ENCODE peak calls at places on chromosomes 11 and 22, in four cellular contexts. E is colonic mucosa, I is body of pancreas, J is PC-9. Q is an unnamed sample. For H3K4me1, the result is how much of the 10 kb centered on the place peaks cover.

GRCh38 chr11:111604392-111605009 is 2.3 kb downstream of the SIK2 start:
- DNase-seq in E (no peak), I (no peak), J (peak), Q (no peak)

GRCh38 chr22:32204856-32205722 is at the start of gene RFPL2:
- DNase-seq in E (no peak), I (peak), J (no peak), Q (peak)

GRCh38 chr22:41481131-41481830 is 12.4 kb downstream of the ACO2 start:
- DNase-seq in E (no peak), I (no peak), J (no peak), Q (no peak)

GRCh38 chr22:24486501-24486921 is 8.6 kb upstream of the UPB1 start:
- DNase-seq in E (no peak), I (no peak), J (peak), Q (peak)

GRCh38 chr11:57444362-57445074 is 15.8 kb upstream of the RTN4RL2 start:
- DNase-seq in E (peak), I (no peak), J (peak), Q (peak)

GRCh38 chr11:12075822-12076821 is 34.3 kb upstream of the MICAL2 start:
- DNase-seq in E (no peak), I (peak), J (no peak), Q (peak)

GRCh38 chr11:45332486-45332934 is 46.4 kb upstream of the SYT13 start:
- DNase-seq in E (peak), I (peak), J (no peak), Q (no peak)

GRCh38 chr11:57638005-57638760 is 11.5 kb downstream of the YPEL4 start:
- DNase-seq in E (no peak), I (peak), J (no peak), Q (peak)

GRCh38 chr11:77249427-77249826 is 52.1 kb downstream of the GDPD4 start:
- DNase-seq in E (no peak), I (no peak), J (peak), Q (peak)

GRCh38 chr22:36362819-36363377 is 24.9 kb downstream of the MYH9 start:
- DNase-seq in E (no peak), I (no peak), J (no peak), Q (no peak)

GRCh38 chr22:36365020-36365411 is 22.8 kb downstream of the MYH9 start:
- DNase-seq in E (peak), I (peak), J (peak), Q (peak)

GRCh38 chr22:36363378-36363931 is 24.3 kb downstream of the MYH9 start:
- DNase-seq in E (no peak), I (peak), J (peak), Q (no peak)

GRCh38 chr22:36366291-36366708 is 21.5 kb downstream of the MYH9 start:
- DNase-seq in E (no peak), I (no peak), J (peak), Q (peak)

DNA sequence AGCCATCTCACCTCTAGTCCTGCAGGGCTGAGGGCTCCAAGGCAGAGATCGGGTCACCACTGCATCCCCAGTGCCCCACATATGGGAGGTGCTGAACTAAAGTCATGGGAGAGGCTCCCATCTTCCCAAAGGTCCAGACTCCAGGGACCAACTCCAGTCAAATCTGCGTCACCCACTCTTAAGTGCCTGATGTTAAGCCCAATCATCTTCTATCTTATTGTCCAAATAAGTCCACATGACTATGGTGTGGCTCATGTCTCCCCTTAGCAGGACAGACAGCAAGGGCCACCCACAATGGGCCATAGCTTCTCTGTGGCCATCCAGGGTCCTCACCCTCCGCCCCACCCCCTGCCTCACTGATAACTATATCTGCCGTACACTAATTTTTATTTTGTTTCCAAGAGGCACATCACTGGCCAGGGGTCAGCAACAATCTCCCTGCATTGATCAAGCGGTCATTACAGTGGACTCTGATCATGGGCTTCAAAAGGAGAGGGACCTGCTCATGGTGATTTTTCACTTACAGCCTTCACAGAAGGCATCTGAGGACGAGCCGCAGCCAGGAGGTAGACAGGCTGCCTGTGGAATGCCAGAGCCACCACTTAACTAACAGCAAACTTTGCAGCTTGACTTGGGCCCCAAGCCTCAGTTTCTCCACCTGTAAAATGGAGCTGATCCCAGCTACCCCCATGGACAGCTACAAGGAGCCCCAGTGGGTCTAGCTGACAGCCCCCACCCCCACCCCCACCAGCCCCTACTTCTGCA is 23.3 kb downstream of the MYH9 start:
- DNase-seq in E (no peak), I (no peak), J (no peak), Q (no peak)
- H3K4me1 ChIP-seq in E (half or more), I (half or more), J (half or more), Q (half or more)

DNA sequence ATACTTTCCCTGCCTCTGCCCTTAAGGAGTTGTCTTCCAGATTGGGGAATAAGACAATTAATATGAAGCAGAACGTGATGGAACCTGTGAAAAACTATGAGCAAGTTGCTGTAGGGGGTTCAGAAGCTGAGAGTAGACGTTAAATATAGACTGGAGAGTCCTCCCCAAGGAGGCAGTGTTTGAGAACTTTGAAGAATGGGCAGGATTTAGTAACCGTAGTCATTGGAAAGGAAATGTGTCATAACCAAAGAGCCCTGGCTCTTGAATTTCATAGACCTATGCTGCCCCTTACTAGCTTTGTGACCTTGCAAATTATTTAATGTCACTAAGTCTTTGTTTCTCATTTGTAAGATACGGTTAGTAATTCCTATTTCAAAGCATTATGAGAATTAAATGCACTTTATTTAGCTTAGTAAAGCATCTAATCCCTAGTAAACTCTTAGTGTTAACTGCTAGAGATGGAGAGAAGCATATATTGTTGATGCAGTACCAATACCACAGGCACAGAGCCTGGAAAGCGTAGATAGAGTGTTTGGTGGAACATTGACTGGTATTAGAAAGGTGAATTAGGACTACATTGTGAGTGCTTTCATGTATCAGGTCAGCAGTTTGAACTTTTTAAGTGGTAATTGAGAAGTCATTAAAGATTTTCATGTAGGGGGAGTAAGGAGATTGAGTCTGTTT is 54.1 kb downstream of the MCAM start:
- DNase-seq in E (no peak), I (no peak), J (no peak), Q (peak)
- H3K4me1 ChIP-seq in E (under half), I (under half), J (under half), Q (under half)

DNA sequence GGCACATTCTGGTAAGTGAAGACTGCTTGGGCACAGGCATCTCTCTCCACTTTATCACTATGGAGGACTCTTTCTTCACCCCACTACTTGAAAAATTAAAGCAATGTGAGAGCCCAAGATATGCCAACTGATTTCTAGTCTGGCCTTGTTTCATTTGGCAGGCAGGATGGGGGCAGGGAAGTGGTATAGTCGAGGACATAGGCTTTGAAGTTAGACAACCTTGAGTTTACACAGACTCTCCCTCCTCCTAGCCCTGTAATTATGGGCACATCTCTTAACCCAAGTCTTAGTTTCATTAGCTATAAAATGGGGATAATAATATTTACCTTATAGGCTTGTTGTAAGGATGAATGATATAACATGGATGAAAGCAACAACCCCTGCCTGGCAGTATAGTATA is 15.3 kb downstream of the ADM start:
- DNase-seq in E (no peak), I (no peak), J (no peak), Q (no peak)
- H3K4me1 ChIP-seq in E (under half), I (under half), J (under half), Q (under half)

GRCh38 chr11:556857-557256 is 3.7 kb downstream of the LMNTD2 start:
- DNase-seq in E (no peak), I (no peak), J (no peak), Q (no peak)

GRCh38 chr11:557328-558132 is 3.0 kb downstream of the LMNTD2 start:
- DNase-seq in E (no peak), I (no peak), J (no peak), Q (no peak)

GRCh38 chr11:559712-560304 is 730 bp downstream of the LMNTD2 start:
- DNase-seq in E (peak), I (peak), J (no peak), Q (no peak)

GRCh38 chr11:559020-559620 is 1.4 kb downstream of the LMNTD2 start:
- DNase-seq in E (no peak), I (no peak), J (no peak), Q (no peak)

DNA sequence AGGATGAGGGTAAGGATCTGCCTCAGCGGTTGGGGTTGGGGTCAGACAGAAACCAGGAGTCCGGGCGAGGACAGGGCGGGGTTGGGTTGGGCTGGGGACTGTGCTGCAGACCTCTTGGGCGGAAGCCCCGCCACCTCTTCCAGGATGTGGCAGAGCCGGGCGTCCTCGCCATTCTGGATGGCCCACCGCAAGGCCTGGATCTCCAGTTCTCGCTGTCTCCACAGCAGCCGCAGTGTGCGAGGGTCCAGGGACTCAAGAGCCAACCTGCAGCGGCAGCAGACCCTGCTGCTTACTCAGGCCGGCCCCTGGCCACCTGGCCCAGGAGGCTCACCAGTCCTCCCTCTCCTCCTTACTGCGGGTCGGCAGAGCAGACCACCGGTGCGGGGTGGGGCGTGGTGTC is 2.0 kb downstream of the LMNTD2 start:
- DNase-seq in E (no peak), I (no peak), J (no peak), Q (no peak)
- H3K4me1 ChIP-seq in E (under half), I (half or more), J (under half), Q (under half)

DNA sequence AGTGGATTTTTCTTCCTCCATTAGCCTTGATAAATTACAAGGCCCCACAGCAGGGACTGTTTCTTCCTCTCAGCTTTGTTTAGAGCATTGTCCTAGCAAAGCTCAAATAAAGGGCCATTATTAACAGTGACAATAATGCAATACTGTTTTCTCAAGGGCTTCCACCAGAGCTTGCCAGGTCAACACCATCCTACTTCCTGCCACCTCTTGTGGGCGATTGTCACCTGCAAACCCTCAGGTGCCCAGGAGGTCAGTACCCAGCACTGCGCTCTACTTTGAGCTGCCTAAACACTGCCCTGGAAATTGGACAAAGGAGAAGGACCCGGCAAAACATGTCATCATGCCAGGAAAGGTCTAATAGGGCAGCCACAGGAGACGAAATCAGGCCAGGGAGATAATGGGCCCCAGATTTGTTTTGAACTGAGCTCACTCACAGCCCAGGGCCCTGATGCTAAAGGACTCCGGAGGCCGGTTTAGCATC is 95.2 kb downstream of the ABTB2 start:
- DNase-seq in E (no peak), I (peak), J (no peak), Q (no peak)
- H3K4me1 ChIP-seq in E (under half), I (under half), J (half or more), Q (under half)

GRCh38 chr11:7583248-7583647 is 69.4 kb downstream of the PPFIBP2 start:
- DNase-seq in E (no peak), I (no peak), J (no peak), Q (no peak)
- H3K4me1 ChIP-seq in E (under half), I (under half), J (under half), Q (under half)

GRCh38 chr11:86621854-86622253 is 50.6 kb downstream of the ME3 start:
- DNase-seq in E (no peak), I (no peak), J (no peak), Q (no peak)

GRCh38 chr11:86623041-86623621 is 49.3 kb downstream of the ME3 start:
- DNase-seq in E (no peak), I (no peak), J (peak), Q (peak)

GRCh38 chr11:86625544-86625943 is 46.9 kb downstream of the ME3 start:
- DNase-seq in E (no peak), I (no peak), J (no peak), Q (no peak)

GRCh38 chr11:86624366-86624765 is 48.0 kb downstream of the ME3 start:
- DNase-seq in E (no peak), I (no peak), J (no peak), Q (peak)

DNA sequence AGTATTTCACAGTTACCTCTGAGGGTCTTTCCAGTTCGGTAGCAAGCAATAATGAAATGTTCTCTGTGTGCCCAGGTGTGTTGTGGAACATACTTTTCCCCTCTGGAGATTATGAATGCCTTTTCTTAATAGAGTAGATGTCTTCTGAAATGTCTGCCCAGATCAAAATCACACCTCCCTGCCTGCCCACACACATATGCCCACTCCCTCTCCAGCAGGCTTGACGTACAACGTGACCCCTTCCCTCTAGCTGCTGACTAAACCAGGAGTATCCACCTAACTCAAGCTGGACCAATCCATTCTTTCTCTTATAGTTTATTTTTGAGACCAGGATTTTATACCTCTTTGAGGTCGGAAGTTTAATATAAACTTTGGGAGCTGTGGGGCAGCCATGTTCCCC is 48.7 kb downstream of the ME3 start:
- DNase-seq in E (no peak), I (no peak), J (no peak), Q (peak)
- H3K4me1 ChIP-seq in E (under half), I (under half), J (under half), Q (under half)